ENCODE peak calls at places on chromosome 22, in six cellular contexts. W, K, E, C, T and B are unnamed samples.

GRCh38 chr22:45538284-45538683 is 35.6 kb downstream of the FBLN1 start:
- DNase-seq in W (no peak), E (peak; percentile 49), T (peak; percentile 60), C (no peak), K (no peak), B (no peak)

GRCh38 chr22:19643448-19644313 is 70.6 kb upstream of the SEPTIN5 start:
- DNase-seq in E (peak; percentile 13), W (no peak), T (no peak), C (no peak), K (no peak), B (peak; percentile 15)

GRCh38 chr22:34070051-34070450 is 149.8 kb upstream of the LARGE1 start:
- DNase-seq in C (no peak), W (no peak), T (no peak), K (no peak), E (no peak), B (no peak)

GRCh38 chr22:29914165-29914564 is 31.2 kb downstream of the MTMR3 start:
- DNase-seq in K (no peak), W (no peak), E (peak; percentile 65), T (peak; percentile 50), C (peak; percentile 58), B (no peak)

GRCh38 chr22:43451651-43452050 is 39.8 kb downstream of the MPPED1 start:
- DNase-seq in T (no peak), W (no peak), C (no peak), E (no peak), K (no peak), B (no peak)

GRCh38 chr22:49825436-49825835 is 2.2 kb downstream of the BRD1 start:
- DNase-seq in C (no peak), E (peak; percentile 16), W (no peak), K (no peak), T (peak; percentile 15), B (no peak)

GRCh38 chr22:27534720-27535125 is 266.8 kb downstream of the MN1 start:
- DNase-seq in K (no peak), E (peak; percentile 87), C (no peak), T (peak; percentile 38), W (no peak), B (no peak)

GRCh38 chr22:37777122-37777687 is 30.5 kb upstream of the GCAT start:
- DNase-seq in E (peak; percentile 59), W (no peak), C (no peak), K (no peak), T (peak; percentile 97), B (no peak)

GRCh38 chr22:47865626-47866025 is 1103.2 kb downstream of the TBC1D22A start:
- DNase-seq in T (no peak), E (no peak), K (no peak), C (no peak), W (no peak), B (no peak)

GRCh38 chr22:44131412-44131811 is 49.3 kb upstream of the PARVG start:
- DNase-seq in K (no peak), E (no peak), W (no peak), C (no peak), T (no peak), B (no peak)

GRCh38 chr22:48505891-48506290 is 1321.8 kb downstream of the BRD1 start:
- DNase-seq in K (no peak), E (no peak), W (no peak), C (no peak), T (no peak), B (no peak)

GRCh38 chr22:33874206-33874605 is 46.1 kb downstream of the LARGE1 start:
- DNase-seq in C (no peak), T (no peak), K (no peak), E (no peak), W (no peak), B (no peak)

GRCh38 chr22:33570110-33570509 is 350.2 kb downstream of the LARGE1 start:
- DNase-seq in K (no peak), W (no peak), E (no peak), C (no peak), T (no peak), B (no peak)

GRCh38 chr22:37233751-37234631 is 10.1 kb downstream of the RAC2 start:
- DNase-seq in E (peak; percentile 22), C (no peak), K (no peak), T (no peak), W (no peak), B (peak; percentile 40)

GRCh38 chr22:49408102-49408836 is 419.4 kb downstream of the BRD1 start:
- DNase-seq in E (no peak), C (no peak), K (no peak), W (no peak), T (no peak), B (peak; percentile 7)

GRCh38 chr22:25700996-25701815 is 40.8 kb upstream of the MYO18B start:
- DNase-seq in C (no peak), K (no peak), E (peak; percentile 61), T (no peak), W (no peak), B (no peak)

GRCh38 chr22:38230108-38230825 is 28.5 kb downstream of the MAFF start:
- DNase-seq in T (peak; percentile 85), K (no peak), C (no peak), E (peak; percentile 70), W (peak; percentile 47), B (peak; percentile 76)

GRCh38 chr22:48566741-48567140 is 1260.9 kb downstream of the BRD1 start:
- DNase-seq in T (no peak), E (no peak), W (no peak), C (no peak), K (no peak), B (no peak)

GRCh38 chr22:27918351-27919221 is 470 bp downstream of the PITPNB start:
- DNase-seq in T (peak; percentile 46), C (peak; percentile 18), W (peak; percentile 41), E (peak; percentile 59), K (peak; percentile 57), B (peak; percentile 83)

GRCh38 chr22:33325232-33326004 is 267.2 kb upstream of the SYN3 start:
- DNase-seq in C (no peak), W (no peak), E (no peak), K (no peak), T (no peak), B (no peak)

GRCh38 chr22:20783844-20784723 is 10.2 kb downstream of the SERPIND1 start:
- DNase-seq in E (peak; percentile 76), C (peak; percentile 27), W (peak; percentile 44), K (peak; percentile 28), T (peak; percentile 64), B (peak; percentile 83)

GRCh38 chr22:37675930-37676571 is 615 bp downstream of the LGALS1 start:
- DNase-seq in T (peak; percentile 59), E (peak; percentile 45), K (peak; percentile 10), W (peak; percentile 35), C (no peak), B (no peak)

GRCh38 chr22:46803031-46803880 is 40.8 kb downstream of the TBC1D22A start:
- DNase-seq in W (peak; percentile 83), E (peak; percentile 41), K (peak; percentile 71), T (peak; percentile 49), C (no peak), B (peak; percentile 90)

GRCh38 chr22:44639891-44640617 is 62.0 kb upstream of the PRR5 start:
- DNase-seq in T (no peak), W (no peak), C (no peak), K (no peak), E (no peak), B (no peak)

GRCh38 chr22:50293441-50294318 is 13.8 kb downstream of the PLXNB2 start:
- DNase-seq in W (no peak), K (no peak), E (peak; percentile 91), C (peak; percentile 55), T (peak; percentile 47), B (peak; percentile 95)

GRCh38 chr22:50298937-50299656 is 8.3 kb downstream of the PLXNB2 start:
- DNase-seq in K (no peak), E (no peak), W (no peak), T (no peak), C (no peak), B (peak; percentile 69)

GRCh38 chr22:48739348-48740085 is 1088.2 kb downstream of the BRD1 start:
- DNase-seq in W (no peak), K (no peak), T (no peak), C (no peak), E (no peak), B (peak; percentile 29)

GRCh38 chr22:18012528-18012927 is 11.8 kb downstream of the MICAL3 start:
- DNase-seq in E (no peak), W (no peak), C (no peak), T (no peak), K (no peak), B (no peak)

GRCh38 chr22:43110444-43110926 is at the start of gene BIK:
- DNase-seq in C (no peak), W (peak; percentile 53), T (peak; percentile 59), K (peak; percentile 41), E (peak; percentile 35), B (peak; percentile 92)

GRCh38 chr22:19569976-19570375 is 45.8 kb upstream of the CLDN5 start:
- DNase-seq in C (no peak), T (no peak), K (no peak), E (no peak), W (no peak), B (no peak)

GRCh38 chr22:33018232-33018864 is 39.8 kb downstream of the SYN3 start:
- DNase-seq in W (peak; percentile 9), K (peak; percentile 37), T (peak; percentile 57), C (peak; percentile 21), E (peak; percentile 67), B (peak; percentile 95)

GRCh38 chr22:28923826-28924732 is 40.7 kb downstream of the ZNRF3 start:
- DNase-seq in K (no peak), C (no peak), T (no peak), W (no peak), E (no peak), B (no peak)

GRCh38 chr22:41951898-41952474 is at the start of gene SMIM45:
- DNase-seq in T (no peak), W (no peak), C (no peak), K (no peak), E (peak; percentile 24), B (peak; percentile 78)

GRCh38 chr22:26597026-26597425 is 7.1 kb upstream of the TPST2 start:
- DNase-seq in T (no peak), E (no peak), W (peak; percentile 68), K (no peak), C (no peak), B (no peak)

GRCh38 chr22:37633693-37634504 is 5.6 kb upstream of the SH3BP1 start:
- DNase-seq in E (peak; percentile 96), W (peak; percentile 61), C (peak; percentile 53), T (no peak), K (peak; percentile 43), B (peak; percentile 89)

GRCh38 chr22:38870791-38871359 is 1.1 kb downstream of the CBX6 start:
- DNase-seq in E (no peak), C (no peak), K (no peak), T (no peak), W (no peak), B (no peak)

GRCh38 chr22:36417281-36417686 is 29.5 kb upstream of the MYH9 start:
- DNase-seq in W (no peak), K (no peak), C (no peak), E (no peak), T (peak; percentile 88), B (peak; percentile 61)

GRCh38 chr22:20324139-20324516 is 4.3 kb upstream of the DGCR6L start:
- DNase-seq in T (no peak), E (no peak), C (no peak), W (peak; percentile 37), K (no peak), B (peak; percentile 19)

GRCh38 chr22:24807284-24807950 is 1.4 kb downstream of the SGSM1 start:
- DNase-seq in E (peak; percentile 28), C (no peak), T (no peak), K (no peak), W (no peak), B (peak; percentile 71)